ENCODE peak calls at places on chromosomes 11 and 22, in six cellular contexts. A is H1, T is HepG2, Q is K562, E is HCT116, B is GM12878. I is an unnamed sample.

GRCh38 chr11:117901601-117902000 is 25.1 kb upstream of the FXYD6 start:
- DNase-seq in A (no peak), Q (no peak), E (no peak), B (no peak), T (no peak), I (no peak)

GRCh38 chr11:57348052-57348451 is 9.9 kb downstream of the P2RX3 start:
- DNase-seq in B (no peak), Q (no peak), T (no peak), A (no peak), E (no peak), I (no peak)

GRCh38 chr11:46348986-46349401 is 1.7 kb downstream of the DGKZ start:
- DNase-seq in T (no peak), A (no peak), Q (no peak), B (no peak), E (no peak), I (no peak)

GRCh38 chr11:2714463-2714800 is 14.6 kb upstream of the KCNQ1OT1 start:
- DNase-seq in Q (no peak), T (no peak), E (no peak), B (no peak), A (no peak), I (no peak)

GRCh38 chr11:74579577-74580270 is 12.7 kb upstream of the POLD3 start:
- DNase-seq in B (no peak), Q (no peak), T (no peak), A (no peak), E (no peak), I (no peak)

GRCh38 chr11:64226507-64227051 is 505 bp downstream of the NUDT22 start:
- DNase-seq in E (no peak), Q (peak; percentile 63), A (no peak), T (peak; percentile 50), B (no peak), I (no peak)

GRCh38 chr11:26996056-26996455 is 2.1 kb downstream of the FIBIN start:
- DNase-seq in B (no peak), Q (no peak), T (no peak), E (no peak), A (no peak), I (no peak)

GRCh38 chr22:46010951-46011626 is 34.1 kb upstream of the WNT7B start:
- DNase-seq in A (no peak), Q (no peak), E (no peak), T (peak; percentile 74), B (no peak), I (no peak)

GRCh38 chr22:47044722-47045545 is 282.5 kb downstream of the TBC1D22A start:
- DNase-seq in A (no peak), Q (no peak), E (no peak), B (no peak), T (no peak), I (no peak)

GRCh38 chr11:45599161-45599943 is 66.1 kb downstream of the CHST1 start:
- DNase-seq in Q (no peak), A (no peak), E (no peak), B (no peak), T (no peak), I (no peak)

GRCh38 chr11:12195773-12196172 is 85.4 kb downstream of the MICAL2 start:
- DNase-seq in E (no peak), T (no peak), A (no peak), B (no peak), Q (peak; percentile 40), I (no peak)

GRCh38 chr11:72716291-72716690 is 35.9 kb downstream of the ARAP1 start:
- DNase-seq in Q (no peak), B (no peak), E (no peak), A (no peak), T (no peak), I (no peak)

GRCh38 chr22:45602824-45603301 is 68.8 kb upstream of the ATXN10 start:
- DNase-seq in A (no peak), T (peak; percentile 24), B (no peak), Q (peak; percentile 88), E (peak; percentile 80), I (peak; percentile 22)

GRCh38 chr22:36763576-36763975 is 12.3 kb downstream of the IFT27 start:
- DNase-seq in A (no peak), Q (no peak), T (no peak), B (no peak), E (no peak), I (no peak)

GRCh38 chr22:44554411-44554810 is 56.4 kb upstream of the RTL6 start:
- DNase-seq in Q (no peak), T (no peak), B (no peak), A (no peak), E (no peak), I (no peak)

GRCh38 chr11:83628622-83629347 is 342.6 kb upstream of the CCDC90B start:
- DNase-seq in T (no peak), A (no peak), B (no peak), E (no peak), Q (no peak), I (no peak)

GRCh38 chr11:10302744-10303557 is 1.9 kb upstream of the ADM start:
- DNase-seq in T (peak; percentile 70), E (no peak), Q (peak; percentile 29), A (no peak), B (no peak), I (no peak)

GRCh38 chr11:122690801-122691649 is 35.5 kb downstream of the UBASH3B start:
- DNase-seq in A (no peak), T (no peak), B (no peak), E (no peak), Q (no peak), I (no peak)

GRCh38 chr11:91804057-91804456 is 420.6 kb upstream of the FAT3 start:
- DNase-seq in B (no peak), Q (no peak), A (peak; percentile 29), T (no peak), E (no peak), I (peak; percentile 72)

GRCh38 chr11:117984471-117984870 is 1.7 kb upstream of the IL10RA start:
- DNase-seq in B (no peak), E (no peak), A (no peak), T (no peak), Q (no peak), I (no peak)

GRCh38 chr11:89163686-89164085 is 14.0 kb upstream of the TYR start:
- DNase-seq in B (no peak), E (no peak), Q (no peak), A (no peak), T (no peak), I (no peak)

DNA sequence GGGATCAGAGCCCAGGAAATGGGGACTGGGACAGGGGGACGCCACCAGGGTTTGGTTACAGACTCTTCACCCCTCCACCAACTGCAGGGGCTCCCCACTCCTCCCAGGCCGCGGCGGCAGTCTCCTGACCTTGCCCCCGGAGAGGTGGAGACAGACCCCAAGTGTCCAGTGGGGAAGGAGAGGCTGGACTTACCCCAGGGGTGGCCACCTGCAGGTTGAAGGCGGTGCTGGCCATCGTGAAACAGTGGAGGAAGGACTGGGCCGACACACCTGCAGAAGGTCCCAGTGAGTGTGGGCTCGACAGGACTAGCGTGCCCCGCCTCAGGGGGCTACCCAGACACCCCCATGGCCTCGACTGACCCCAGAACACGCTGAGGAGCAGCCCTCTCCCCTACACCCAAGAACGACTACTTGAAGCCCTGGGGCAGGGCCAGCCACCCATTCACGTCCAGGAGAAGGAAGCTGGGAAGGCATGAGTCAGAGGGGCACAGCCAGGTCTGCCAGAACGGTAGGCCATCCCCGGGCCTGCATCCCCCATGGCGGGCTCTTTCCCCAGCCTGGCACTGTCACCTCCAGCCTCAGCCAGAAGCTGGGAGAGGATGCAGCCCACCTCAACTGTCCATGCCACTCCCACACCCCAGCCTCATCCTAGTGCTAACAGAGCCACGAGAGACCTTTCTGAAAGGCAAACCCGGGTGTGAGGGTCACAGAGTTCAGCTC is 2.3 kb downstream of the GATD1 start:
- DNase-seq in T (no peak), Q (no peak), E (no peak), B (no peak), A (no peak), I (no peak)
- H3K4me3 ChIP-seq in T (no peak overlapping the region), Q (peak overlapping the region; percentile 81), E (peak overlapping the region; percentile 4), B (peak overlapping the region; percentile 57), A (no peak overlapping the region), I (peak overlapping the region; percentile 15)

GRCh38 chr11:68373189-68373809 is 60.9 kb downstream of the LRP5 start:
- DNase-seq in E (no peak), T (no peak), Q (no peak), B (no peak), A (no peak), I (no peak)

GRCh38 chr11:68375337-68375736 is 62.9 kb downstream of the LRP5 start:
- DNase-seq in T (no peak), A (no peak), E (no peak), Q (no peak), B (no peak), I (no peak)

GRCh38 chr11:68372625-68373024 is 60.2 kb downstream of the LRP5 start:
- DNase-seq in Q (no peak), T (no peak), A (no peak), B (no peak), E (no peak), I (no peak)

GRCh38 chr11:68374531-68374930 is 62.1 kb downstream of the LRP5 start:
- DNase-seq in A (no peak), B (no peak), Q (no peak), E (no peak), T (no peak), I (no peak)

GRCh38 chr11:68373810-68374501 is 61.6 kb downstream of the LRP5 start:
- DNase-seq in T (peak; percentile 81), Q (no peak), B (no peak), E (no peak), A (no peak), I (no peak)
- TF ChIP-seq ZNF274 in T (no peak), Q (no peak), B (no peak), E (no peak), A (no peak), I (no peak)

DNA sequence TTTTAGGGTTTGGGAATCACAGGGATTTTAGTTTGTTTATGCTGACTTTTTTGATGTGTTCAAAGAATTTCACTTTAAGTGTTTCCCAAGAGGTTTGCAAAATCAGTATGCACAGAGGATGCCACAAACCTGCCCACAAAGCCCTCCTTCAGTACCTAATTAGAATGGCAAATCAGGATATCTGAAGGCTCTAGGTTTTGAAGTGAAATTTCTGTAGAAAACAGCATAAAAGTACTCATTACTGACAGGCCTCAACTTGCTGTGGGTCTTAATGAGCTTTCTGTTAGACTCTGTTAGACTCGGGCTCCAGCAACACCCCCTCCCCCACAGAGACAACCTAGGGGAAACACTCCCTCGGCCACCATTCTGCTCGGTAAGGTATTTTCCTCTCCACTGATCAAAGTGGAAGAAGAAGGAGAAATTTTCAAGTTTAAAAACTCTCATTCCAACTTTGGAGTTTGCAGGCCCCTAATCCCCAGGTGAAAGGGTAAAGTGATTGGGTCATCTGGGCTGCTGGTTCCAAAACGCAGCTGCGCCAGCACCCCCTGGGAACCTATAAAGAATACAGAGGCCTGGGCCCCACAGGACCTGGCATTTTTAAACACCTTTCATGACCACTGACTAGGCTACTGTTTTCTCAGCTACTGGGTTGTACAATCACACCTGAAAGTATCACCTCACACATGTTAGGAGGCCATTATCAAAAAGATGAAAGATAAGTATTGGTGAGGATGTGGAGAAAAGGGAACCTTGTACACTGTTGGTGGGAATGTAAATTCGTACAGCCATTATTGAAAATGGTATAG is 67.5 kb downstream of the PLEKHA7 start:
- DNase-seq in B (peak; percentile 72), E (no peak), T (no peak), Q (no peak), A (no peak), I (no peak)
- H3K4me3 ChIP-seq in B (peak overlapping the region; percentile 39), E (no peak overlapping the region), T (no peak overlapping the region), Q (no peak overlapping the region), A (no peak overlapping the region), I (no peak overlapping the region)

DNA sequence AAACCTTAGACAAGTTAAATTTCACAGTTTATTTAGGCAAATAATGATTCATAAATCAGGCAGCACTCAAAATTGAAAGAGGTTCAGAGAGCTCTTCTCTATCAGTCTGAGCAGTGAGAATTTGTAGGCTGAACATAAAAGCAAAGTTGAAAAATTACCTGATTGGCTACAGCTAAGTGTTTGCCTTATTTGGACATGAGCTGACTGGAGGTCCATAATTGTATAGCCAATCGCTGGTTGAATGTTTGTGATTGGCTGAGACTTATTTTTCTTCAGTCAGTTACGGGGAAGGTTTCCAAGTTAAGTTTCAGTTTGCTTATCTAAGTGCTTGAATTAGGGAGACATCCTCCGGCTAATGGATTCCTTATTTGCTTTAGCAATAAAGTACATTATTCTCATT is 527.5 kb downstream of the CNTN5 start:
- DNase-seq in E (no peak), Q (no peak), A (no peak), T (no peak), B (no peak), I (no peak)
- TF ChIP-seq ZNF274 in E (no peak), Q (no peak), A (no peak), T (no peak), B (no peak), I (no peak)